ENCODE peak calls at places on chromosomes 16 and 17, in eight cellular contexts. G is esophagus muscularis mucosa, I is left ventricle myocardium inferior, M is astrocyte of the spinal cord, Y is adrenal gland, W is fibroblast of lung, B is heart left ventricle, F is colonic mucosa. O is an unnamed sample.

GRCh38 chr16:56558024-56558747 is 6.7 kb upstream of the MT4 start:
- DNase-seq in G (no peak), I (no peak), M (peak), Y (peak), W (peak), B (no peak), F (no peak), O (peak)

GRCh38 chr17:79986441-79987186 is 49.1 kb downstream of the TBC1D16 start:
- DNase-seq in G (no peak), I (no peak), M (peak), Y (peak), W (peak), B (peak), F (peak), O (no peak)

GRCh38 chr17:900336-900735 is 79.2 kb downstream of the NXN start:
- DNase-seq in G (no peak), I (no peak), M (no peak), Y (no peak), W (no peak), B (no peak), F (no peak), O (no peak)

GRCh38 chr16:11619327-11619851 is 32.7 kb upstream of the LITAF start:
- DNase-seq in G (no peak), I (no peak), M (no peak), Y (no peak), W (no peak), B (no peak), F (no peak), O (peak)

GRCh38 chr17:50056961-50057330 is 1.0 kb downstream of the ITGA3 start:
- DNase-seq in G (no peak), I (no peak), M (peak), Y (no peak), W (peak), B (no peak), F (peak), O (peak)

GRCh38 chr17:40980117-40980516 is 4.0 kb downstream of the KRT40 start:
- DNase-seq in G (no peak), I (no peak), M (no peak), Y (no peak), W (no peak), B (no peak), F (no peak), O (no peak)

GRCh38 chr16:29809850-29810698 is 1.9 kb upstream of the PRRT2 start:
- DNase-seq in G (no peak), I (no peak), M (no peak), Y (no peak), W (no peak), B (no peak), F (no peak), O (no peak)

GRCh38 chr17:34930283-34930682 is 31.0 kb downstream of the CCT6B start:
- DNase-seq in G (no peak), I (no peak), M (no peak), Y (no peak), W (no peak), B (no peak), F (no peak), O (no peak)

GRCh38 chr17:72657467-72658317 is 434.8 kb downstream of the SLC39A11 start:
- DNase-seq in G (no peak), I (no peak), M (peak), Y (no peak), W (no peak), B (no peak), F (peak), O (peak)
- TF ChIP-seq CTCF in G (no peak), I (no peak), M (peak), Y (no peak), W (no peak), B (no peak), F (peak), O (peak)

GRCh38 chr16:46828943-46829342 is 2.0 kb downstream of the C16orf87 start:
- DNase-seq in G (no peak), I (no peak), M (no peak), Y (no peak), W (no peak), B (no peak), F (no peak), O (no peak)
- H3K4me3 ChIP-seq in G (no peak), I (no peak), M (peak), Y (no peak), W (peak), B (no peak), F (no peak), O (no peak)

GRCh38 chr17:47830991-47831933 is at the start of the genes LRRC46 and MRPL10:
- DNase-seq in G (peak), I (peak), M (peak), Y (peak), W (peak), B (peak), F (peak), O (peak)
- TF ChIP-seq CTCF in G (no peak), I (no peak), M (peak), Y (peak), W (peak), B (no peak), F (no peak), O (peak)

GRCh38 chr16:2663553-2664521 is 18.5 kb upstream of the KCTD5 start:
- DNase-seq in G (no peak), I (no peak), M (peak), Y (no peak), W (peak), B (no peak), F (peak), O (peak)
- H3K4me3 ChIP-seq in G (no peak), I (no peak), M (no peak), Y (no peak), W (no peak), B (no peak), F (no peak), O (peak)

DNA sequence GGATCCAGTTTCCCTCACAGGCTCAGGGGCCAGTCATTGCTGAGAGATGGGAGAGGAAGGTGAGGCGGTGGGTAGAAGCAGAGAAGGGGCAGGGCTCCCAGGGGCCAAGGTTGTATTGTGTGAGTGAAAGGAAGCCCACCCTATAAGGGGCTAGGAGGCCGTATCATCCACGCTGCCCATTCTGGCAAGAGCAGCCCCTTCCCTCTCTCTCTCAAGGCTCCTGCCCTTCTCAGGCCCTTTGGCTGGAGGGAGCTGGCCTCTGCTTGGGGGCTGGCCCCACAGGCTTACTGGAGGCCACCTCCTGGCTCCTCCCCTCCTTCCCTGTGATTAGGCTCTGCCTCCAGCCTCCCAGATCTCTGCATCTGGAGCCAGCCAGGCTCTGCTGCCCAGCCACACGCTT is 7.6 kb downstream of the TBKBP1 start:
- DNase-seq in G (no peak), I (no peak), M (no peak), Y (no peak), W (no peak), B (no peak), F (no peak), O (no peak)
- TF ChIP-seq CTCF in G (no peak), I (no peak), M (no peak), Y (no peak), W (no peak), B (no peak), F (no peak), O (no peak)

DNA sequence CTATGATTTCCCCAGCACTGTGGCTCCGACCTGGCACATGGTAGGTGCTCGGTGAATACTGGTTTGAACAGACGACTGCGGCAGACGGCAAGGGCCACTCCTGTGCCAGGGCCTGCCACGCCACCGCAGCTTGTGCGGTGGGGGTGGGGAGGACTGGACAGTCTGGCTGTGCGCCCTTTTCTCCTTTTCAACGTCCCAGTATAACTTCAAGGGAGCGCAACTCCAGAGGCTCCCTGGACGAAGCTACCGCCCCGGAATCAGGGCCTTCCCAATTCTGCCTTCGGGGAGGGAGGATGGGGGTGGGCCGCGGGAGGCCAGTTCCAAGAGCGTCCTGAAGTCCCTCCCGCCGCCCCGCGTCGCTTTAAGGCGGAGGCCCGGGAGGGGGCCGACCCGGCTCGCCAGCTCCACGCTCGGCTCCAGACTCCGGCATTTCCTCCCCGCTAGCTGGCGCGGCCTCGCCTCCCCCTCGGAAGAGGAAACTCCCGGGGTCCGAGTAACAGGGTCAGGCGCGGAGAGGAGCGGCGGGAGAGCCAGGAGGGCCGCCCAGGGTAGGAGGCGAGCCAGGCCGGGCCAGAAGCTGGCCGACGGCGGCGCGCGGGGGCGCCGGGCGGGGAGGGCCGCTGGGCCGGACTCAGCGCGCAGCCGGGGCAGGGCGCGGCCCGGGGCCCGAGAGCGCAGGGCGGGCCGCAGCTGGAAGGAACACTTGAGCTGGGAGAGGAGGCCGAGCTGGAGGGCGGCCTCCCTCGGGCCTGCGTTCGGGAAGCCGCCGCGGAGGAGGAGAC is at the start of gene ITPRIPL2:
- DNase-seq in G (peak), I (peak), M (peak), Y (peak), W (peak), B (peak), F (peak), O (peak)
- H3K4me3 ChIP-seq in G (peak), I (peak), M (peak), Y (no peak), W (peak), B (peak), F (peak), O (peak)

DNA sequence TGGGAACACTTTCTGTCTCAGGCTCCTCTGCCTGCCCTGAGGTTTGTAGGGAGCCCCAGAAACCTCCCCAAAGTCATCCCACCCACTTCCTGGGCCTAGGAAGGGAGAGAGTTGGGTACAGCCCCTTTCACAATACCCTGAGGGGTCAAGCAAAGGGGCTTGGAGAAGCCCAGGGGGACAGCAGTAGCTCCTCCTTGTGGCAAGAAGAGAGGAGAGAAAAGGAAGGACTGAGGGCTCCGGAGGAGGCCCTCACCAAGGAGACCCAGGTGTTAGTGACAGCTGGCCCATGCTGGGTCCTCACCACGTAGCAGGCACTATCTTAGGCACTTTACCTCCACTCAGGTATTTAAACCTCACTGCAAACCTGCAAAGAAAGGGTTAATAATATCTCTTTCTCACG is 112.8 kb downstream of the IRX5 start:
- DNase-seq in G (peak), I (no peak), M (no peak), Y (no peak), W (no peak), B (no peak), F (no peak), O (no peak)
- TF ChIP-seq CTCF in G (no peak), I (no peak), M (peak), Y (no peak), W (no peak), B (no peak), F (no peak), O (no peak)

DNA sequence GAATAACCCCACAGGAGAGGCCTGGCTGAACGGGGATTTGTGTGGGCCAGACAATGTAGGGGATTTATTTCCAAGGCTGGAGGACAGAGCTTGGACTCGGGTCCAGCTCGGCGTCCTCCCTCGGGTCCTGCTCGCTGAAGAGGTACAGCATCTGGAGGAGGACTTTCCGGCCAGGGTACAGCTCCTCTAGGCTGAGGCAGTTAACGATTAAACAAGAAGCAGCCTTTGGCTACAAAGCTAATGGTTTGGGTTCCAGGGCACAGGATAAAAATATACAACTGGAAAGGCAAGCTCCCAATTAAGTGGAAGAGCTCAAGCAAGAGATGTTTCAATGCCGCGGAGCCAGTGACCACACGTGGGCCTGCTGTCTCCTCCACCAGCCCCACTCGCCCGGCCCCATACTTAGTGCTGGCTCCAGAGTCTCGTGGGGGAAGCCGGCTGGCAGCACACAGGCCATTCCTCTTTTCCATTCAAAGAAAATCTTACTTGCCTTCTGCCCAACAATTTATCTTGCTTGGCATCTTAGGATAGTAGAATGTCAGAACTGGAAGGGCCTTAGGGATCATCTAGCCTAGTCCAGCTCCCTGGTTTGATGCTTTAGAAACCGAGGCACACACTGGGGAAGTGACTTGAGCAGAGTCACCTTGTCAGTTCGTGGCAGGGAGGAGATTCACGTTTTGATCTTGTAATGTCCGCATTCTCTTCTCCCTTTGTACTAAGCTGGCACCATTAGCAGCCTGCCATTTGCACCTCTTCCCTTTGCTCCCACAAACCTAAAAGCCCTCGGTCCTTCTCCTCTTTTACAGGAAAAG is 85.9 kb upstream of the TBX2 start:
- DNase-seq in G (no peak), I (peak), M (no peak), Y (no peak), W (no peak), B (peak), F (no peak), O (no peak)
- H3K4me3 ChIP-seq in G (no peak), I (peak), M (no peak), Y (no peak), W (no peak), B (no peak), F (no peak), O (no peak)

GRCh38 chr16:3305109-3306068 is at the start of the genes TIGD7 and ZNF75A:
- DNase-seq in G (peak), I (peak), M (peak), Y (peak), W (peak), B (peak), F (peak), O (peak)
- TF ChIP-seq CTCF in G (no peak), I (peak), M (no peak), Y (peak), W (no peak), B (peak), F (no peak), O (no peak)

GRCh38 chr16:58904254-58904653 is 170.1 kb upstream of the GOT2 start:
- DNase-seq in G (no peak), I (no peak), M (no peak), Y (no peak), W (peak), B (no peak), F (no peak), O (no peak)
- H3K4me3 ChIP-seq in G (no peak), I (no peak), M (no peak), Y (no peak), W (no peak), B (no peak), F (no peak), O (no peak)